ENCODE peak calls at places on chromosomes 11 and 22, in five cellular contexts. One of them, this sample, is unnamed.
A peak's percentile ranks its signal among the peaks of the same experiment; 100 is the strongest.

GRCh38 chr22:37026325-37026724 is 6.8 kb downstream of the MPST start:
- DNase-seq in fibroblast of mammary gland: no peak
- DNase-seq in HS-5: no peak
- DNase-seq in HFFc6: no peak
- DNase-seq in caudate nucleus: no peak
- DNase-seq in this sample: no peak

GRCh38 chr11:82631722-82632630 is 101.7 kb downstream of the FAM181B start:
- DNase-seq in HS-5: no peak
- DNase-seq in HFFc6: no peak
- DNase-seq in caudate nucleus: no peak
- DNase-seq in fibroblast of mammary gland: peak; percentile 26
- DNase-seq in this sample: no peak

GRCh38 chr11:1931326-1931725 is 11.8 kb downstream of the TNNT3 start:
- DNase-seq in HFFc6: no peak
- DNase-seq in HS-5: no peak
- DNase-seq in caudate nucleus: no peak
- DNase-seq in fibroblast of mammary gland: peak; percentile 80
- DNase-seq in this sample: no peak

GRCh38 chr11:110565344-110565684 is 135.6 kb downstream of the FDX1 start:
- DNase-seq in HFFc6: no peak
- DNase-seq in fibroblast of mammary gland: peak; percentile 26
- DNase-seq in HS-5: no peak
- DNase-seq in caudate nucleus: no peak
- DNase-seq in this sample: no peak

GRCh38 chr11:114026355-114026754 is 33.2 kb upstream of the ZBTB16 start:
- DNase-seq in caudate nucleus: no peak
- DNase-seq in HS-5: no peak
- DNase-seq in HFFc6: no peak
- DNase-seq in fibroblast of mammary gland: peak; percentile 37
- DNase-seq in this sample: no peak

GRCh38 chr22:46514592-46515207 is 22.7 kb downstream of the CELSR1 start:
- DNase-seq in HFFc6: peak; percentile 65
- DNase-seq in fibroblast of mammary gland: peak; percentile 20
- DNase-seq in caudate nucleus: no peak
- DNase-seq in HS-5: no peak
- DNase-seq in this sample: no peak

GRCh38 chr11:27757953-27758352 is 57.7 kb upstream of the BDNF start:
- DNase-seq in fibroblast of mammary gland: peak; percentile 64
- DNase-seq in caudate nucleus: no peak
- DNase-seq in HS-5: peak; percentile 45
- DNase-seq in HFFc6: peak; percentile 75
- DNase-seq in this sample: no peak

GRCh38 chr11:23976369-23976768 is 520.5 kb upstream of the LUZP2 start:
- DNase-seq in caudate nucleus: no peak
- DNase-seq in HFFc6: no peak
- DNase-seq in fibroblast of mammary gland: peak; percentile 68
- DNase-seq in HS-5: no peak
- DNase-seq in this sample: no peak

GRCh38 chr11:62266558-62266957 is 3.4 kb upstream of the SCGB2A2 start:
- DNase-seq in caudate nucleus: no peak
- DNase-seq in HFFc6: no peak
- DNase-seq in HS-5: peak; percentile 42
- DNase-seq in fibroblast of mammary gland: peak; percentile 61
- DNase-seq in this sample: no peak

GRCh38 chr11:95608093-95608492 is 181.5 kb downstream of the FAM76B start:
- DNase-seq in HFFc6: no peak
- DNase-seq in fibroblast of mammary gland: no peak
- DNase-seq in HS-5: no peak
- DNase-seq in caudate nucleus: no peak
- DNase-seq in this sample: no peak

This sample was measured in COR-L47.